ENCODE peak calls at places on chromosomes 2 and 18, in six cellular contexts. S is NAMALWA, V is esophagus squamous epithelium, K is T-helper 9 cell, W is glutamatergic neuron, C is endothelial cell. T is an unnamed sample.

GRCh38 chr2:197893403-197894177 is 89.2 kb downstream of the PLCL1 start:
- DNase-seq in W (no peak), C (no peak), V (no peak), S (no peak), K (no peak), T (no peak)

GRCh38 chr2:151518802-151519201 is 109.1 kb downstream of the RIF1 start:
- DNase-seq in S (no peak), C (no peak), V (no peak), W (no peak), K (no peak), T (no peak)

GRCh38 chr2:133787207-133787606 is 218.9 kb upstream of the NCKAP5 start:
- DNase-seq in S (no peak), W (no peak), K (no peak), V (no peak), C (no peak), T (no peak)

GRCh38 chr2:28616618-28617017 is 120.8 kb downstream of the PLB1 start:
- DNase-seq in S (no peak), K (no peak), W (no peak), V (no peak), C (no peak), T (no peak)

GRCh38 chr2:195667974-195668373 is 10.9 kb downstream of the SLC39A10 start:
- DNase-seq in K (no peak), V (no peak), S (no peak), C (no peak), W (no peak), T (no peak)

GRCh38 chr2:158131483-158131912 is 29.8 kb downstream of the UPP2 start:
- DNase-seq in W (no peak), C (no peak), S (no peak), K (no peak), V (no peak), T (no peak)

GRCh38 chr2:231464576-231465540 is 574 bp upstream of the NCL start:
- DNase-seq in V (peak; percentile 92), W (peak; percentile 99), C (peak; percentile 99), K (peak; percentile 99), S (peak; percentile 96), T (peak; percentile 94)

GRCh38 chr2:233803994-233804393 is 25.9 kb downstream of the MROH2A start:
- DNase-seq in S (no peak), K (no peak), C (no peak), W (no peak), V (no peak), T (no peak)

GRCh38 chr2:76517238-76517909 is 806.7 kb upstream of the GCFC2 start:
- DNase-seq in K (no peak), C (no peak), W (no peak), S (no peak), V (no peak), T (no peak)

GRCh38 chr2:40851661-40852060 is 399.8 kb upstream of the SLC8A1 start:
- DNase-seq in W (no peak), C (no peak), S (no peak), V (no peak), K (no peak), T (no peak)

GRCh38 chr2:32559136-32559535 is 68.7 kb upstream of the TTC27 start:
- DNase-seq in V (no peak), S (no peak), W (no peak), C (no peak), K (no peak), T (no peak)

GRCh38 chr2:8605350-8606065 is 76.3 kb upstream of the ID2 start:
- DNase-seq in S (no peak), K (no peak), C (no peak), V (no peak), W (no peak), T (no peak)

GRCh38 chr2:186130678-186131511 is 355.2 kb upstream of the ZC3H15 start:
- DNase-seq in K (no peak), S (no peak), W (no peak), V (no peak), C (no peak), T (no peak)

GRCh38 chr2:96923810-96924774 is 54.2 kb upstream of the SEMA4C start:
- DNase-seq in C (no peak), S (no peak), V (no peak), K (no peak), W (no peak), T (no peak)

GRCh38 chr2:71827973-71828372 is 319.7 kb downstream of the CYP26B1 start:
- DNase-seq in V (no peak), C (no peak), W (no peak), K (no peak), S (no peak), T (no peak)

GRCh38 chr2:108579631-108580030 is 45.4 kb downstream of the LIMS1 start:
- DNase-seq in K (no peak), S (no peak), V (no peak), W (no peak), C (no peak), T (no peak)

GRCh38 chr2:174465327-174465726 is 21.5 kb downstream of the GPR155 start:
- DNase-seq in S (no peak), V (no peak), C (no peak), W (peak; percentile 75), K (no peak), T (no peak)

GRCh38 chr2:854460-854859 is 96.2 kb upstream of the SNTG2 start:
- DNase-seq in K (peak; percentile 49), C (peak; percentile 53), W (peak; percentile 74), V (no peak), S (peak; percentile 51), T (no peak)

GRCh38 chr18:55510809-55511208 is 77.2 kb downstream of the TCF4 start:
- DNase-seq in S (peak; percentile 86), V (no peak), K (no peak), C (peak; percentile 42), W (no peak), T (no peak)

GRCh38 chr18:3380384-3380961 is 69.5 kb upstream of the TGIF1 start:
- DNase-seq in K (no peak), C (no peak), V (no peak), S (no peak), W (no peak), T (no peak)

GRCh38 chr2:237561221-237561620 is 5.2 kb upstream of the PRLH start:
- DNase-seq in K (no peak), V (no peak), S (no peak), W (peak; percentile 6), C (no peak), T (no peak)

GRCh38 chr18:21051615-21052014 is 60.0 kb downstream of the ROCK1 start:
- DNase-seq in K (no peak), C (no peak), S (no peak), V (no peak), W (no peak), T (no peak)

GRCh38 chr2:29559608-29560007 is 361.8 kb downstream of the ALK start:
- DNase-seq in V (no peak), S (no peak), W (no peak), K (no peak), C (no peak), T (no peak)

GRCh38 chr2:158644139-158644538 is 151.0 kb upstream of the DAPL1 start:
- DNase-seq in V (no peak), S (no peak), K (no peak), W (no peak), C (no peak), T (no peak)

GRCh38 chr2:102618452-102619413 is 620 bp upstream of the SLC9A2 start:
- DNase-seq in V (no peak), K (no peak), C (peak; percentile 24), W (peak; percentile 51), S (no peak), T (no peak)

GRCh38 chr18:65746936-65747335 is 3.9 kb upstream of the CDH7 start:
- DNase-seq in V (no peak), K (no peak), W (no peak), C (no peak), S (no peak), T (no peak)

GRCh38 chr2:231134910-231135650 is 10.2 kb upstream of the HTR2B start:
- DNase-seq in K (no peak), V (no peak), S (no peak), C (no peak), W (no peak), T (no peak)

GRCh38 chr2:217520361-217521010 is 482.3 kb downstream of the TNS1 start:
- DNase-seq in C (no peak), V (no peak), W (no peak), K (no peak), S (no peak), T (no peak)

GRCh38 chr2:169480079-169480465 is 778 bp downstream of the BBS5 start:
- DNase-seq in S (no peak), V (no peak), K (no peak), W (no peak), C (no peak), T (no peak)

GRCh38 chr18:28175930-28176673 is 828 bp downstream of the CDH2 start:
- DNase-seq in K (no peak), S (no peak), V (no peak), C (peak; percentile 46), W (peak; percentile 68), T (no peak)

GRCh38 chr2:1967242-1968210 is 223.2 kb upstream of the PXDN start:
- DNase-seq in K (no peak), V (no peak), S (no peak), C (no peak), W (no peak), T (no peak)

GRCh38 chr18:35178260-35178659 is 62.6 kb upstream of the ZNF397 start:
- DNase-seq in V (no peak), K (no peak), C (no peak), S (no peak), W (no peak), T (no peak)

GRCh38 chr2:214731008-214731407 is 78.5 kb downstream of the BARD1 start:
- DNase-seq in C (no peak), K (no peak), V (no peak), W (no peak), S (no peak), T (no peak)

GRCh38 chr2:143730155-143730949 is 601.1 kb downstream of the ARHGAP15 start:
- DNase-seq in K (no peak), C (no peak), S (peak; percentile 20), V (no peak), W (no peak), T (no peak)